ENCODE peak calls at places on chromosomes 3 and 15, in seven cellular contexts. L is Peyer's patch, E is breast epithelium, D is iris pigment epithelial cell, C is NCI-H1092, G is COR-L47, R is tibial nerve. K is an unnamed sample.

GRCh38 chr3:126394179-126394976 is at the start of gene CFAP100:
- DNase-seq in C (peak), R (no peak), E (no peak), D (peak), L (peak), G (peak), K (no peak)

GRCh38 chr15:60733196-60733595 is 254.3 kb upstream of the ICE2 start:
- DNase-seq in C (no peak), E (no peak), L (no peak), G (no peak), D (no peak), R (no peak), K (no peak)

GRCh38 chr15:25743909-25744275 is 119.2 kb downstream of the ATP10A start:
- DNase-seq in L (no peak), C (no peak), G (no peak), R (no peak), D (no peak), E (no peak), K (no peak)

GRCh38 chr15:43329222-43329959 is 982 bp downstream of the LCMT2 start:
- DNase-seq in E (peak), G (peak), C (no peak), D (peak), R (no peak), L (no peak), K (no peak)

GRCh38 chr3:43298292-43298691 is 12.0 kb downstream of the SNRK start:
- DNase-seq in L (no peak), E (no peak), C (no peak), D (no peak), R (no peak), G (no peak), K (no peak)

GRCh38 chr3:180457238-180457637 is 144.7 kb upstream of the TTC14 start:
- DNase-seq in G (no peak), E (no peak), C (no peak), R (no peak), L (no peak), D (peak), K (no peak)

GRCh38 chr15:96395687-96396086 is 65.2 kb downstream of the NR2F2 start:
- DNase-seq in R (no peak), G (no peak), C (no peak), L (no peak), E (no peak), D (no peak), K (no peak)

GRCh38 chr3:45154641-45155147 is 8.5 kb upstream of the CDCP1 start:
- DNase-seq in G (no peak), L (no peak), D (peak), R (no peak), C (no peak), E (no peak), K (no peak)

GRCh38 chr15:70118599-70118998 is 20.9 kb upstream of the TLE3 start:
- DNase-seq in L (no peak), D (no peak), G (no peak), C (no peak), R (no peak), E (no peak), K (no peak)

GRCh38 chr3:190265795-190266194 is 56.5 kb downstream of the CLDN1 start:
- DNase-seq in C (no peak), D (peak), L (no peak), G (no peak), R (peak), E (peak), K (no peak)

GRCh38 chr3:77051927-77052542 is 12.1 kb downstream of the ROBO2 start:
- DNase-seq in G (no peak), C (no peak), R (no peak), E (no peak), D (no peak), L (no peak), K (no peak)

GRCh38 chr3:142896201-142896755 is 7.4 kb upstream of the PCOLCE2 start:
- DNase-seq in L (no peak), E (no peak), R (no peak), D (peak), C (no peak), G (no peak), K (no peak)

GRCh38 chr3:49750056-49750455 is 26.3 kb upstream of the GMPPB start:
- DNase-seq in D (peak), E (no peak), C (no peak), L (no peak), G (no peak), R (no peak), K (no peak)

GRCh38 chr3:24493951-24494615 is 567 bp downstream of the THRB start:
- DNase-seq in L (peak), D (peak), R (peak), E (peak), C (no peak), G (peak), K (no peak)

GRCh38 chr15:62901916-62902554 is 140.5 kb upstream of the TPM1 start:
- DNase-seq in G (no peak), C (no peak), R (no peak), L (no peak), D (no peak), E (no peak), K (no peak)

GRCh38 chr15:59532770-59533379 is 78.7 kb upstream of the GCNT3 start:
- DNase-seq in E (no peak), D (peak), G (peak), R (no peak), L (no peak), C (no peak), K (no peak)

GRCh38 chr15:65368300-65368617 is 9.5 kb downstream of the IGDCC3 start:
- DNase-seq in E (no peak), D (no peak), R (no peak), C (no peak), G (no peak), L (peak), K (no peak)

GRCh38 chr3:33439421-33440327 is 531 bp downstream of the UBP1 start:
- DNase-seq in C (no peak), R (peak), L (peak), D (peak), G (peak), E (peak), K (no peak)

GRCh38 chr15:98025237-98025636 is 64.7 kb downstream of the ARRDC4 start:
- DNase-seq in L (no peak), D (peak), C (no peak), E (no peak), R (no peak), G (no peak), K (no peak)

GRCh38 chr15:101201411-101202174 is 50.3 kb downstream of the CHSY1 start:
- DNase-seq in L (no peak), E (peak), G (no peak), D (peak), C (no peak), R (peak), K (no peak)

GRCh38 chr3:182121424-182121823 is 409.7 kb downstream of the SOX2 start:
- DNase-seq in L (no peak), D (no peak), C (no peak), R (no peak), E (no peak), G (no peak), K (no peak)

GRCh38 chr15:74787251-74788041 is 5.6 kb downstream of the CSK start:
- DNase-seq in R (peak), D (peak), C (no peak), E (peak), L (peak), G (no peak), K (peak)

GRCh38 chr3:127678611-127679533 is 6.1 kb downstream of the ABTB1 start:
- DNase-seq in L (peak), C (no peak), G (no peak), R (no peak), D (no peak), E (no peak), K (no peak)

GRCh38 chr3:32321095-32321835 is 70.4 kb upstream of the CMTM7 start:
- DNase-seq in C (peak), G (no peak), R (no peak), D (no peak), L (no peak), E (no peak), K (no peak)

GRCh38 chr15:51718745-51719144 is 18.7 kb downstream of the LYSMD2 start:
- DNase-seq in G (no peak), R (no peak), D (no peak), E (no peak), C (no peak), L (no peak), K (no peak)

GRCh38 chr15:77402740-77403379 is 17.0 kb downstream of the PEAK1 start:
- DNase-seq in G (no peak), E (no peak), C (no peak), R (no peak), L (no peak), D (peak), K (no peak)

GRCh38 chr15:55695432-55695831 is 47.5 kb downstream of the PRTG start:
- DNase-seq in R (no peak), E (no peak), C (no peak), L (no peak), D (no peak), G (no peak), K (no peak)

GRCh38 chr3:143535994-143536784 is 312.1 kb downstream of the SLC9A9 start:
- DNase-seq in C (no peak), G (no peak), L (no peak), E (no peak), R (no peak), D (peak), K (peak)

GRCh38 chr3:9101286-9101685 is 138.0 kb upstream of the RAD18 start:
- DNase-seq in R (no peak), G (no peak), C (no peak), D (no peak), L (no peak), E (no peak), K (no peak)

GRCh38 chr15:68630836-68631235 is 52.0 kb downstream of the CORO2B start:
- DNase-seq in C (no peak), R (no peak), G (no peak), E (no peak), D (no peak), L (peak), K (no peak)

GRCh38 chr3:120428904-120429303 is 21.9 kb downstream of the FSTL1 start:
- DNase-seq in E (no peak), C (no peak), G (no peak), D (no peak), R (no peak), L (no peak), K (no peak)

GRCh38 chr3:4138150-4138783 is 164.9 kb upstream of the SETMAR start:
- DNase-seq in G (no peak), D (no peak), R (no peak), L (no peak), E (no peak), C (no peak), K (no peak)

GRCh38 chr3:156674046-156674910 is at the start of gene TIPARP:
- DNase-seq in E (peak), D (peak), C (peak), R (peak), L (peak), G (peak), K (peak)

GRCh38 chr3:5160926-5161858 is 26.3 kb upstream of the EDEM1 start:
- DNase-seq in E (no peak), C (no peak), D (peak), R (no peak), G (no peak), L (no peak), K (no peak)

GRCh38 chr3:188417329-188417728 is 263.4 kb downstream of the LPP start:
- DNase-seq in G (no peak), R (no peak), D (peak), L (no peak), C (no peak), E (no peak), K (no peak)

GRCh38 chr15:74786659-74787165 is 4.8 kb downstream of the CSK start:
- DNase-seq in C (no peak), R (no peak), L (no peak), G (no peak), D (no peak), E (no peak), K (no peak)

GRCh38 chr3:45105855-45106655 is 40.1 kb downstream of the CDCP1 start:
- DNase-seq in C (no peak), G (no peak), E (no peak), R (no peak), D (peak), L (no peak), K (no peak)

GRCh38 chr3:121431717-121432517 is 113.9 kb downstream of the POLQ start:
- DNase-seq in C (no peak), D (peak), E (no peak), L (no peak), R (no peak), G (no peak), K (peak)

GRCh38 chr15:69812881-69813280 is 284.8 kb downstream of the TLE3 start:
- DNase-seq in G (no peak), E (no peak), C (no peak), D (no peak), L (peak), R (no peak), K (no peak)

K was measured in GM12878.